ENCODE peak calls at places on chromosome 5, in nine cellular contexts. D is sigmoid colon, N is HCT116, A is transverse colon, E is Panc1, S is breast epithelium, V is stomach, J is GM12878, F is SK-N-SH. G is an unnamed sample.
A peak's percentile ranks its signal among the peaks of the same experiment; 100 is the strongest.

GRCh38 chr5:138243794-138244193 is 30.6 kb downstream of the GFRA3 start:
- DNase-seq in D (peak; percentile 65), N (no peak), A (no peak), E (no peak), S (no peak), V (no peak), J (no peak), F (no peak), G (no peak)

GRCh38 chr5:53359906-53360305 is 120.5 kb upstream of the FST start:
- DNase-seq in D (no peak), N (no peak), A (no peak), E (no peak), S (no peak), V (no peak), J (no peak), F (no peak), G (no peak)

GRCh38 chr5:145680169-145680568 is 155.0 kb downstream of the PRELID2 start:
- DNase-seq in D (no peak), N (no peak), A (no peak), E (no peak), S (no peak), V (no peak), J (no peak), F (no peak), G (no peak)

GRCh38 chr5:88707216-88707965 is 175.6 kb downstream of the MEF2C start:
- DNase-seq in D (no peak), N (no peak), A (no peak), E (no peak), S (no peak), V (no peak), J (no peak), F (no peak), G (no peak)

GRCh38 chr5:178576591-178577351 is 13.4 kb downstream of the COL23A1 start:
- DNase-seq in D (no peak), N (no peak), A (no peak), E (no peak), S (no peak), V (no peak), J (no peak), F (no peak), G (no peak)

GRCh38 chr5:175823731-175824525 is 47.5 kb upstream of the CPLX2 start:
- DNase-seq in D (no peak), N (no peak), A (no peak), E (no peak), S (no peak), V (no peak), J (no peak), F (no peak), G (no peak)

GRCh38 chr5:129541648-129542251 is 81.7 kb downstream of the ADAMTS19 start:
- DNase-seq in D (no peak), N (peak; percentile 48), A (no peak), E (no peak), S (no peak), V (no peak), J (no peak), F (no peak), G (no peak)

GRCh38 chr5:73282383-73282782 is 109.4 kb downstream of the TMEM174 start:
- DNase-seq in D (no peak), N (no peak), A (no peak), E (no peak), S (no peak), V (no peak), J (no peak), F (no peak), G (no peak)

DNA sequence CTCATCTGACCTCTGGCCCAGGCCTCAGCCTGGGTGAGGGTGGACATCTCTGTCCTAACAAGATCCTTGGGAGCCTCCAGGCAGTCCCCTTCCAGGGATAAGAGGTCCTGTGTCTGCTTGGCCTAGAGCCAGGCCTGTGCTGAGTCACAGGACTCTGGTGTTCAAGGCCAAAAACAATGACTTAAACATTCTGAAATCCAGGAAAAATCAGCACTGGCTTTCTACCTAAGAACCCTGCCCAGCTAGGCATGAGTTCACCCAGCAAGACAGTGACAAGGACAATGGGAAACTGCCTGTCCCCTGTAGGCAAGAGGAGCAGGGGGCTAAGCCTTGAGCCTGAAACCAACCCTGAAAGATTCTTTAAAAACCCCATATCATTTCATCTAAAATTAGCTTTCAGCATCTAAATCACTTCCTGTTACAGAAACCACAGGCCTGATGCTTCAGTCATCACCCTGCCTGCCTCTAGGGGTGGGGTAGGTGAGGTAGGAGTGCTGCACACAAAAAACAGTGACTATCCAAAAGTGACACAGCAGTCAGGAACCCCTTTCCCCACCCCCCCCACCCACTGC is 29.9 kb downstream of the CSF2 start:
- DNase-seq in D (peak; percentile 88), N (peak; percentile 86), A (peak; percentile 57), E (peak; percentile 74), S (no peak), V (peak; percentile 46), J (peak; percentile 78), F (peak; percentile 43), G (peak; percentile 22)
- TF ChIP-seq POLR2AphosphoS5 in D (no peak), N (peak; percentile 29), A (no peak), E (no peak), S (no peak), V (no peak), J (no peak), F (peak; percentile 60), G (no peak)

GRCh38 chr5:126811515-126812198 is 34.7 kb downstream of the LMNB1 start:
- DNase-seq in D (no peak), N (no peak), A (no peak), E (no peak), S (no peak), V (no peak), J (no peak), F (no peak), G (no peak)

GRCh38 chr5:126812199-126812570 is 35.2 kb downstream of the LMNB1 start:
- DNase-seq in D (no peak), N (no peak), A (no peak), E (no peak), S (no peak), V (no peak), J (no peak), F (no peak), G (no peak)

GRCh38 chr5:126808619-126809018 is 31.7 kb downstream of the LMNB1 start:
- DNase-seq in D (no peak), N (no peak), A (no peak), E (no peak), S (no peak), V (no peak), J (no peak), F (peak; percentile 53), G (no peak)

GRCh38 chr5:126810983-126811382 is 34.0 kb downstream of the LMNB1 start:
- DNase-seq in D (no peak), N (no peak), A (no peak), E (no peak), S (no peak), V (no peak), J (no peak), F (no peak), G (no peak)

DNA sequence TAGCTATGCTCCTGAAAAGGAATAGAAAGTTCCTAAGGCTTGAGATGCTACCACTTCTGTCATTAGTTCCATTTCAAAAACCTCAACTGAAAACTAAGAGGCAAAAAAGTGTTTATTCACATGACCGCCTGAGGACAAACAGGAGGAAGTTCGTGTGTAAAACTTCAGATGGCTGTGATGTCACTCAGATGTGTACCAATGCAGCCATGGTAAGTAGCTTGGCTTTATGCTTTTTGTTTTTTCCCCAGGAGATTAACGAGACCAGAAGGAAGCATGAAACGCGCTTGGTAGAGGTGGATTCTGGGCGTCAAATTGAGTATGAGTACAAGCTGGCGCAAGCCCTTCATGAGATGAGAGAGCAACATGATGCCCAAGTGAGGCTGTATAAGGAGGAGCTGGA is 33.0 kb downstream of the LMNB1 start:
- DNase-seq in D (no peak), N (no peak), A (no peak), E (no peak), S (no peak), V (no peak), J (no peak), F (no peak), G (no peak)
- TF ChIP-seq POLR2AphosphoS5 in D (no peak), N (no peak), A (no peak), E (no peak), S (no peak), V (no peak), J (no peak), F (no peak), G (no peak)

GRCh38 chr5:170287532-170287931 is 10.0 kb downstream of the LCP2 start:
- DNase-seq in D (peak; percentile 88), N (no peak), A (peak; percentile 51), E (no peak), S (no peak), V (no peak), J (no peak), F (no peak), G (no peak)

GRCh38 chr5:170286532-170286931 is 11.0 kb downstream of the LCP2 start:
- DNase-seq in D (no peak), N (no peak), A (no peak), E (no peak), S (no peak), V (no peak), J (no peak), F (no peak), G (no peak)

GRCh38 chr5:170291324-170291847 is 6.2 kb downstream of the LCP2 start:
- DNase-seq in D (peak; percentile 30), N (no peak), A (no peak), E (no peak), S (no peak), V (no peak), J (no peak), F (no peak), G (no peak)

GRCh38 chr5:170292509-170292908 is 5.1 kb downstream of the LCP2 start:
- DNase-seq in D (no peak), N (no peak), A (no peak), E (no peak), S (no peak), V (no peak), J (no peak), F (no peak), G (no peak)

DNA sequence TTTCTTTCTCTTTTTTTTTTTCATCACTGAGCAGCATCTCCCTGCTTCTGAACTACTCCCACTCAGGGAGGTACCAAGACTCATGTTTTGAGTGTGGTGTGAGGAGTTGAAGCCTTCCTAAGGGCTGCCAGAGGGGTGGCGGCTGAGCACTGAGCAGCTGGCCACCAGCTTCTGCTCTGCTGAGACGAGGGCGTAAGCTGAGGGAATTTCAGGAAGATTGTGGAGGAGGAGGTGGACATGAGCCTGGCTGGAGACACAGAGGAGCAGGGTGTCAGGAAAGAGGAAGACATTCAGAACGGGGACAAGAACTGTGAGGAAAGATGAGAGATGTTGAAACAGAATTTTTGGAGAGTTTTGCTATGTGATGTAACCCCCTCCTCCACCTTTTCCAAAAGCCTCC is 7.8 kb downstream of the LCP2 start:
- DNase-seq in D (peak; percentile 76), N (no peak), A (no peak), E (no peak), S (no peak), V (no peak), J (no peak), F (no peak), G (no peak)
- TF ChIP-seq POLR2AphosphoS5 in D (peak; percentile 12), N (no peak), A (no peak), E (no peak), S (peak; percentile 12), V (no peak), J (no peak), F (no peak), G (no peak)

DNA sequence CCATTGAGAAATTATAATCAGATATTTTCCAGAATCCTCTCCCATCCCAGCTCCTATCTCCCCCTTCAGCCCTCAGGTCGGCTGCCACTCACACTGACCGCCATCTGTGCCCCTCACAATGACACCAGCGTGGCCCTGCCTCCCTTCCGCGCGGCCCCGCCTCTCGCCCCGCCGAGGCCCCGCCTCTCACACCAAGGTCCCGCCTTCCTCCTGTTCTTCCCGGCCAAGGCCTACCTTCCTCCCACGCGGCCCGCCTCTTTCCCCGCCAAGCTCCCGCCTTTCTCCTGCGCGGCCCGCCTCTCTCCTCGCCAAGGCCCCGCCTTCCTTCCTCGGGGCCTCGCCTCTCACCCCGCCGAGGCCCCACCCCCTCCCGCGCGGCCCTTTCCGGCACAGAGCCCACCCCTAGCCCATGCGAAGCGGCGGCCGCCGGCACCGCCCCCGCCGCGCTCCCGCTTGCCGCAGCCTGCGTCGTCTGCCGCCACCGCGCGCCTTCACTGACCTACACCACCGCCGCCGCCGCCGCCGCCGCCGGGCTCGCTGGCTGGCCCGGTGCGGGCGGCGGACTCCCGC is at the start of gene DNAJC21:
- DNase-seq in D (peak; percentile 99), N (peak; percentile 87), A (peak; percentile 98), E (peak; percentile 87), S (peak; percentile 96), V (peak; percentile 98), J (peak; percentile 88), F (peak; percentile 98), G (peak; percentile 40)
- TF ChIP-seq POLR2AphosphoS5 in D (no peak), N (peak; percentile 55), A (no peak), E (peak; percentile 49), S (peak; percentile 8), V (peak; percentile 49), J (no peak), F (no peak), G (peak; percentile 49)